ENCODE peak calls at places on chromosome 21, in eight cellular contexts. H, Y, P, A, U, E, T and Z are unnamed samples.

GRCh38 chr21:41506005-41506404 is 2.0 kb downstream of the TMPRSS2 start:
- DNase-seq in H (no peak), Y (no peak), P (no peak), A (no peak), U (no peak), E (no peak), T (no peak), Z (no peak)

GRCh38 chr21:28783641-28784185 is 209.0 kb downstream of the LTN1 start:
- DNase-seq in H (no peak), Y (no peak), P (no peak), A (no peak), U (no peak), E (no peak), T (no peak), Z (no peak)

GRCh38 chr21:39107739-39108138 is 75.5 kb downstream of the PSMG1 start:
- DNase-seq in H (no peak), Y (no peak), P (no peak), A (no peak), U (no peak), E (no peak), T (no peak), Z (no peak)

GRCh38 chr21:26165331-26165730 is 5.2 kb downstream of the APP start:
- DNase-seq in H (no peak), Y (no peak), P (no peak), A (no peak), U (no peak), E (no peak), T (no peak), Z (peak)

GRCh38 chr21:46455575-46456385 is 2.9 kb upstream of the DIP2A start:
- DNase-seq in H (peak), Y (no peak), P (peak), A (peak), U (no peak), E (no peak), T (no peak), Z (peak)

GRCh38 chr21:36867506-36867905 is 99.0 kb downstream of the HLCS start:
- DNase-seq in H (no peak), Y (no peak), P (no peak), A (no peak), U (no peak), E (no peak), T (no peak), Z (no peak)

GRCh38 chr21:44428281-44428942 is 26.9 kb upstream of the LRRC3 start:
- DNase-seq in H (peak), Y (no peak), P (no peak), A (peak), U (peak), E (peak), T (no peak), Z (peak)

GRCh38 chr21:41877901-41878830 is 978 bp downstream of the PRDM15 start:
- DNase-seq in H (peak), Y (no peak), P (peak), A (peak), U (peak), E (peak), T (no peak), Z (peak)

GRCh38 chr21:34984356-34984755 is 64.7 kb downstream of the RUNX1 start:
- DNase-seq in H (no peak), Y (no peak), P (no peak), A (no peak), U (no peak), E (no peak), T (no peak), Z (no peak)

GRCh38 chr21:20994790-20995189 is 3.4 kb upstream of the NCAM2 start:
- DNase-seq in H (no peak), Y (no peak), P (no peak), A (no peak), U (no peak), E (no peak), T (no peak), Z (no peak)

GRCh38 chr21:33444499-33444898 is 35.3 kb downstream of the TMEM50B start:
- DNase-seq in H (no peak), Y (no peak), P (no peak), A (no peak), U (no peak), E (no peak), T (no peak), Z (no peak)

GRCh38 chr21:37364722-37365121 is 1.9 kb upstream of the DYRK1A start:
- DNase-seq in H (no peak), Y (no peak), P (no peak), A (no peak), U (peak), E (no peak), T (no peak), Z (no peak)

GRCh38 chr21:42118901-42119300 is 47.8 kb downstream of the UMODL1 start:
- DNase-seq in H (no peak), Y (no peak), P (no peak), A (no peak), U (peak), E (no peak), T (no peak), Z (no peak)

GRCh38 chr21:37219766-37220432 is 47.2 kb downstream of the VPS26C start:
- DNase-seq in H (peak), Y (no peak), P (no peak), A (no peak), U (peak), E (no peak), T (no peak), Z (no peak)

GRCh38 chr21:42847051-42847707 is 32.2 kb downstream of the WDR4 start:
- DNase-seq in H (no peak), Y (peak), P (no peak), A (no peak), U (no peak), E (no peak), T (no peak), Z (no peak)

GRCh38 chr21:21387891-21388290 is 389.7 kb downstream of the NCAM2 start:
- DNase-seq in H (no peak), Y (no peak), P (no peak), A (no peak), U (no peak), E (no peak), T (no peak), Z (no peak)

GRCh38 chr21:16407403-16408279 is 677.9 kb downstream of the USP25 start:
- DNase-seq in H (peak), Y (no peak), P (no peak), A (no peak), U (no peak), E (no peak), T (no peak), Z (no peak)

GRCh38 chr21:32307706-32308105 is 9.1 kb downstream of the MRAP start:
- DNase-seq in H (peak), Y (no peak), P (peak), A (no peak), U (no peak), E (no peak), T (no peak), Z (no peak)

GRCh38 chr21:45108034-45108790 is 33.8 kb downstream of the ADARB1 start:
- DNase-seq in H (no peak), Y (no peak), P (no peak), A (no peak), U (no peak), E (no peak), T (no peak), Z (no peak)

GRCh38 chr21:42641311-42642218 is 11.9 kb upstream of the PDE9A start:
- DNase-seq in H (no peak), Y (no peak), P (no peak), A (no peak), U (no peak), E (no peak), T (peak), Z (no peak)

GRCh38 chr21:40631201-40631600 is 215.8 kb downstream of the DSCAM start:
- DNase-seq in H (peak), Y (no peak), P (no peak), A (no peak), U (no peak), E (no peak), T (no peak), Z (no peak)

GRCh38 chr21:42566524-42567180 is 53.0 kb downstream of the SLC37A1 start:
- DNase-seq in H (no peak), Y (peak), P (no peak), A (no peak), U (no peak), E (no peak), T (no peak), Z (no peak)

GRCh38 chr21:32257952-32258785 is 20.7 kb downstream of the MIS18A start:
- DNase-seq in H (peak), Y (peak), P (peak), A (peak), U (peak), E (peak), T (peak), Z (peak)

GRCh38 chr21:33070921-33071877 is 1.3 kb downstream of the OLIG1 start:
- DNase-seq in H (peak), Y (no peak), P (no peak), A (no peak), U (no peak), E (peak), T (no peak), Z (no peak)

GRCh38 chr21:27779604-27780003 is 812.7 kb upstream of the ADAMTS5 start:
- DNase-seq in H (no peak), Y (no peak), P (no peak), A (no peak), U (no peak), E (no peak), T (no peak), Z (no peak)

GRCh38 chr21:45971487-45972352 is 9.8 kb upstream of the COL6A1 start:
- DNase-seq in H (peak), Y (peak), P (peak), A (no peak), U (no peak), E (no peak), T (no peak), Z (no peak)